ENCODE peak calls at places on chromosome 17, in five cellular contexts. W, Y, Q, X and O are unnamed samples.

GRCh38 chr17:68461122-68461539 is 3.8 kb upstream of the WIPI1 start:
- DNase-seq in W (no peak), Y (no peak), Q (no peak), X (no peak), O (no peak)

GRCh38 chr17:58402679-58403078 is 14.7 kb downstream of the RNF43 start:
- DNase-seq in W (no peak), Y (no peak), Q (no peak), X (no peak), O (peak; percentile 98)

GRCh38 chr17:34437188-34437587 is 74.2 kb upstream of the CCL1 start:
- DNase-seq in W (no peak), Y (no peak), Q (no peak), X (no peak), O (no peak)

GRCh38 chr17:40310882-40311391 is 2.0 kb downstream of the RARA start:
- DNase-seq in W (no peak), Y (no peak), Q (peak; percentile 73), X (no peak), O (no peak)

GRCh38 chr17:66460558-66460957 is 158.1 kb downstream of the PRKCA start:
- DNase-seq in W (no peak), Y (no peak), Q (peak; percentile 24), X (no peak), O (no peak)

GRCh38 chr17:50386451-50386994 is 10.8 kb downstream of the LRRC59 start:
- DNase-seq in W (no peak), Y (no peak), Q (no peak), X (no peak), O (no peak)

GRCh38 chr17:34487616-34488015 is 91.8 kb upstream of the TMEM132E start:
- DNase-seq in W (no peak), Y (no peak), Q (no peak), X (no peak), O (no peak)

GRCh38 chr17:67718325-67718941 is 697 bp downstream of the NOL11 start:
- DNase-seq in W (peak; percentile 23), Y (peak; percentile 45), Q (no peak), X (no peak), O (no peak)

GRCh38 chr17:41540921-41541625 is 13.0 kb upstream of the KRT19 start:
- DNase-seq in W (no peak), Y (peak; percentile 47), Q (peak; percentile 57), X (no peak), O (no peak)

GRCh38 chr17:55053855-55054254 is 85.3 kb downstream of the STXBP4 start:
- DNase-seq in W (no peak), Y (no peak), Q (no peak), X (no peak), O (no peak)

GRCh38 chr17:35725917-35726608 is 5.4 kb upstream of the RASL10B start:
- DNase-seq in W (no peak), Y (no peak), Q (no peak), X (no peak), O (no peak)

GRCh38 chr17:58006563-58006923 is 503 bp downstream of the SRSF1 start:
- DNase-seq in W (peak; percentile 49), Y (peak; percentile 84), Q (peak; percentile 95), X (peak; percentile 39), O (no peak)

GRCh38 chr17:2347805-2348685 is 10.7 kb downstream of the SGSM2 start:
- DNase-seq in W (peak; percentile 61), Y (peak; percentile 96), Q (peak; percentile 85), X (no peak), O (no peak)